ENCODE peak calls at places on chromosome 1, in four cellular contexts. One of them, this sample, is unnamed.

GRCh38 chr1:224042557-224043118 is 71.3 kb upstream of the FBXO28 start:
- DNase-seq in HTR-8/SVneo: no peak
- DNase-seq in ACHN: no peak
- DNase-seq in GM23248: no peak
- DNase-seq in this sample: no peak

GRCh38 chr1:35202048-35202719 is 9.2 kb upstream of the SFPQ start:
- DNase-seq in GM23248: peak; percentile 90
- DNase-seq in ACHN: peak; percentile 83
- DNase-seq in HTR-8/SVneo: peak; percentile 66
- DNase-seq in this sample: peak; percentile 87

GRCh38 chr1:170665625-170666024 is 1.7 kb downstream of the PRRX1 start:
- DNase-seq in HTR-8/SVneo: no peak
- DNase-seq in ACHN: no peak
- DNase-seq in GM23248: peak; percentile 68
- DNase-seq in this sample: no peak

GRCh38 chr1:177044390-177044789 is 120.1 kb downstream of the ASTN1 start:
- DNase-seq in ACHN: no peak
- DNase-seq in HTR-8/SVneo: no peak
- DNase-seq in GM23248: no peak
- DNase-seq in this sample: no peak

GRCh38 chr1:192983349-192983980 is 75.7 kb downstream of the UCHL5 start:
- DNase-seq in GM23248: no peak
- DNase-seq in HTR-8/SVneo: no peak
- DNase-seq in ACHN: no peak
- DNase-seq in this sample: no peak

GRCh38 chr1:212782422-212783154 is 9.0 kb downstream of the NSL1 start:
- DNase-seq in GM23248: peak; percentile 65
- DNase-seq in ACHN: peak; percentile 57
- DNase-seq in HTR-8/SVneo: peak; percentile 25
- DNase-seq in this sample: peak; percentile 68

GRCh38 chr1:46248122-46248920 is 758 bp downstream of the RAD54L start:
- DNase-seq in HTR-8/SVneo: peak; percentile 8
- DNase-seq in ACHN: peak; percentile 46
- DNase-seq in GM23248: peak; percentile 48
- DNase-seq in this sample: peak; percentile 67

GRCh38 chr1:59146651-59147358 is 150.1 kb upstream of the FGGY start:
- DNase-seq in HTR-8/SVneo: no peak
- DNase-seq in ACHN: peak; percentile 72
- DNase-seq in GM23248: peak; percentile 62
- DNase-seq in this sample: peak; percentile 72

GRCh38 chr1:3052501-3052900 is 16.5 kb upstream of the PRDM16 start:
- DNase-seq in HTR-8/SVneo: no peak
- DNase-seq in GM23248: no peak
- DNase-seq in ACHN: no peak
- DNase-seq in this sample: no peak

GRCh38 chr1:230917284-230918135 is 49.2 kb upstream of the C1orf198 start:
- DNase-seq in ACHN: peak; percentile 72
- DNase-seq in HTR-8/SVneo: peak; percentile 57
- DNase-seq in GM23248: peak; percentile 83
- DNase-seq in this sample: peak; percentile 59

This sample was measured in RKO.